ENCODE peak calls at places on chromosomes 1 and 21, in five cellular contexts. I is osteocyte, E is stomach, G is AG09319, Y is tibial nerve. M is an unnamed sample.

GRCh38 chr1:207031632-207032258 is 811 bp downstream of the C1orf116 start:
- DNase-seq in E (peak), G (no peak), I (no peak), Y (no peak), M (no peak)

GRCh38 chr1:95236784-95237575 is 3.0 kb downstream of the RWDD3 start:
- DNase-seq in I (no peak), G (no peak), Y (no peak), E (no peak), M (no peak)

GRCh38 chr1:5485968-5486665 is 506.1 kb downstream of the NPHP4 start:
- DNase-seq in I (no peak), G (no peak), Y (no peak), E (no peak), M (no peak)

GRCh38 chr21:41289431-41289830 is 27.2 kb upstream of the FAM3B start:
- DNase-seq in E (no peak), Y (no peak), I (no peak), G (no peak), M (no peak)

GRCh38 chr1:67213164-67213563 is 46.9 kb downstream of the IL23R start:
- DNase-seq in I (no peak), Y (no peak), G (no peak), E (no peak), M (no peak)

GRCh38 chr1:61956774-61957173 is 214.5 kb downstream of the PATJ start:
- DNase-seq in I (no peak), G (no peak), Y (no peak), E (no peak), M (no peak)

GRCh38 chr1:171911506-171911905 is 70.2 kb downstream of the DNM3 start:
- DNase-seq in E (no peak), Y (no peak), G (no peak), I (no peak), M (no peak)

GRCh38 chr1:187443939-187444338 is 615.2 kb downstream of the PLA2G4A start:
- DNase-seq in Y (no peak), E (no peak), I (no peak), G (no peak), M (no peak)

GRCh38 chr21:42815217-42815616 is 64.1 kb downstream of the WDR4 start:
- DNase-seq in E (no peak), G (no peak), I (no peak), Y (no peak), M (no peak)

GRCh38 chr21:37383066-37383465 is 16.5 kb downstream of the DYRK1A start:
- DNase-seq in G (no peak), I (no peak), E (no peak), Y (no peak), M (no peak)

GRCh38 chr21:34930971-34931370 is 118.1 kb downstream of the RUNX1 start:
- DNase-seq in Y (no peak), E (no peak), G (no peak), I (no peak), M (no peak)

GRCh38 chr1:201614262-201615015 is 75.5 kb downstream of the NAV1 start:
- DNase-seq in G (no peak), I (no peak), Y (no peak), E (peak), M (peak)

GRCh38 chr1:226679853-226680516 is 59.1 kb downstream of the ITPKB start:
- DNase-seq in Y (peak), G (no peak), E (peak), I (no peak), M (peak)

GRCh38 chr1:162023547-162024501 is at the start of gene OLFML2B:
- DNase-seq in E (peak), G (no peak), Y (peak), I (peak), M (peak)

GRCh38 chr1:31102501-31102950 is 37.0 kb upstream of the PUM1 start:
- DNase-seq in I (no peak), E (no peak), G (peak), Y (no peak), M (no peak)

GRCh38 chr1:35476099-35476674 is 81.0 kb downstream of the KIAA0319L start:
- DNase-seq in E (no peak), G (no peak), I (no peak), Y (no peak), M (no peak)

GRCh38 chr21:34807146-34807880 is 138.5 kb downstream of the CLIC6 start:
- DNase-seq in I (no peak), E (no peak), G (peak), Y (no peak), M (no peak)

GRCh38 chr1:219670426-219671149 is 57.7 kb upstream of the ZC3H11B start:
- DNase-seq in G (no peak), E (no peak), I (no peak), Y (no peak), M (no peak)

GRCh38 chr1:201185527-201186128 is 5.0 kb upstream of the IGFN1 start:
- DNase-seq in I (no peak), Y (no peak), E (no peak), G (no peak), M (no peak)

GRCh38 chr1:6601049-6601864 is 1.4 kb downstream of the KLHL21 start:
- DNase-seq in I (no peak), Y (peak), E (peak), G (peak), M (no peak)

GRCh38 chr1:241738284-241738683 is 86.2 kb downstream of the WDR64 start:
- DNase-seq in Y (no peak), G (no peak), I (no peak), E (no peak), M (no peak)

GRCh38 chr1:58880592-58880991 is 96.7 kb upstream of the JUN start:
- DNase-seq in G (no peak), E (no peak), I (no peak), Y (no peak), M (no peak)

GRCh38 chr1:58881471-58881994 is 97.7 kb upstream of the JUN start:
- DNase-seq in I (no peak), G (peak), Y (peak), E (peak), M (no peak)

GRCh38 chr1:58883888-58884482 is 100.1 kb upstream of the JUN start:
- DNase-seq in I (no peak), E (no peak), G (no peak), Y (no peak), M (no peak)

GRCh38 chr1:58883037-58883887 is 99.4 kb upstream of the JUN start:
- DNase-seq in E (peak), Y (peak), G (peak), I (no peak), M (no peak)

GRCh38 chr1:58882322-58882951 is 98.6 kb upstream of the JUN start:
- DNase-seq in E (no peak), Y (no peak), G (no peak), I (no peak), M (no peak)
- TF ChIP-seq CTCF in E (no peak), Y (no peak), G (no peak), I (no peak), M (no peak)

DNA sequence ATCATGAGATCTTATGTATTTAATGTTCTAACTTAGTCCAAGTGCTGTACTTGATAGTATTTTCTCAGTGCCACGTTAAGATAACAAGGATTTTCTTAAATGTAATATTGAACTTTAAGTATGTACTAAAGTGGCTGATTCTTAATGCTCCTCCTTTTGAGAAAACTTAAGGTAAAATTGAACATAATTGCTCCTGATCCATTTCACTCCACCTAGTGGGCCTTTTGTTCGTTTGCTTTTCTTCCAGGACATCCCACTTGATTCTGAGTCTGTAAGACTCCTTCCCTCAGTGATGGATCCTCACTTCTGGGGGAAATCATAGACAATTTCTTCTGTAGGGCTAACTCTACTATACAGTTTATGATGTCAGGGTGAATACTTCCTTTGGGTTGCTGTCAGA is 173.1 kb downstream of the LMO4 start:
- DNase-seq in I (no peak), G (no peak), E (no peak), Y (no peak), M (no peak)
- TF ChIP-seq CTCF in I (peak), G (peak), E (no peak), Y (no peak), M (no peak)

GRCh38 chr1:152497273-152497672 is 13.3 kb upstream of the LCE5A start:
- DNase-seq in Y (no peak), E (no peak), I (no peak), G (no peak), M (no peak)
- TF ChIP-seq CTCF in Y (no peak), E (no peak), I (no peak), G (peak), M (no peak)

GRCh38 chr21:45769239-45769758 is 125.8 kb downstream of the PCBP3 start:
- DNase-seq in I (no peak), E (no peak), Y (no peak), G (no peak), M (no peak)

GRCh38 chr21:45768011-45768740 is 124.7 kb downstream of the PCBP3 start:
- DNase-seq in I (peak), E (no peak), G (no peak), Y (no peak), M (no peak)

GRCh38 chr21:45767071-45768006 is 123.8 kb downstream of the PCBP3 start:
- DNase-seq in Y (no peak), I (no peak), E (no peak), G (no peak), M (no peak)

GRCh38 chr21:45769896-45770295 is 126.4 kb downstream of the PCBP3 start:
- DNase-seq in E (no peak), I (no peak), G (no peak), Y (no peak), M (no peak)

GRCh38 chr21:45768741-45769049 is 125.2 kb downstream of the PCBP3 start:
- DNase-seq in G (no peak), Y (no peak), I (no peak), E (no peak), M (no peak)
- TF ChIP-seq CTCF in G (no peak), Y (no peak), I (no peak), E (no peak), M (no peak)

M was measured in type B pancreatic cell.